ENCODE peak calls at places on chromosomes 1 and 21, in ten cellular contexts. C is nephron progenitor cell; X is IMR-90; D is stimulated activated CD8-positive, alpha-beta memory T cell treated with anti-CD3 and anti-CD28 coated beads, Interleukin-4, amount 100 ng/mL, for 1 hour; E is AG09309; A is suprapubic skin; S is heart right ventricle; H is Calu3; L is cardiac muscle cell; I is COR-L47. Y is an unnamed sample.

GRCh38 chr1:181327796-181328195 is 155.5 kb upstream of the CACNA1E start:
- DNase-seq in C (no peak), X (no peak), D (no peak), E (no peak), A (no peak), S (no peak), H (no peak), L (no peak), I (no peak), Y (no peak)

GRCh38 chr1:22257286-22258275 is 114.7 kb upstream of the WNT4 start:
- DNase-seq in C (no peak), X (no peak), D (no peak), E (no peak), A (no peak), S (no peak), H (no peak), L (no peak), I (peak; percentile 30), Y (no peak)

GRCh38 chr21:25457411-25457810 is 149.9 kb downstream of the MRPL39 start:
- DNase-seq in C (no peak), X (peak; percentile 85), D (no peak), E (no peak), A (no peak), S (no peak), H (no peak), L (peak; percentile 52), I (no peak), Y (peak; percentile 82)

GRCh38 chr1:154969741-154970452 is 650 bp downstream of the SHC1 start:
- DNase-seq in C (no peak), X (no peak), D (no peak), E (no peak), A (no peak), S (no peak), H (no peak), L (no peak), I (no peak), Y (peak; percentile 50)

GRCh38 chr1:201691716-201692115 is 137.2 kb upstream of the IPO9 start:
- DNase-seq in C (no peak), X (no peak), D (no peak), E (no peak), A (no peak), S (no peak), H (no peak), L (no peak), I (no peak), Y (no peak)

GRCh38 chr1:173527151-173527826 is 50.2 kb downstream of the PRDX6 start:
- DNase-seq in C (no peak), X (no peak), D (no peak), E (no peak), A (no peak), S (no peak), H (no peak), L (peak; percentile 81), I (no peak), Y (peak; percentile 48)

GRCh38 chr1:242828199-242828598 is 303.7 kb upstream of the PLD5 start:
- DNase-seq in C (no peak), X (no peak), D (no peak), E (no peak), A (no peak), S (no peak), H (no peak), L (no peak), I (no peak), Y (no peak)

GRCh38 chr1:41955461-41956159 is 36.9 kb upstream of the HIVEP3 start:
- DNase-seq in C (no peak), X (peak; percentile 86), D (no peak), E (peak; percentile 94), A (no peak), S (no peak), H (peak; percentile 68), L (peak; percentile 78), I (no peak), Y (peak; percentile 73)

GRCh38 chr1:93963585-93963984 is 54.4 kb upstream of the GCLM start:
- DNase-seq in C (no peak), X (no peak), D (no peak), E (no peak), A (no peak), S (no peak), H (peak; percentile 47), L (peak; percentile 7), I (no peak), Y (no peak)

GRCh38 chr1:218971166-218971565 is 202.5 kb upstream of the LYPLAL1 start:
- DNase-seq in C (no peak), X (peak; percentile 39), D (no peak), E (no peak), A (no peak), S (no peak), H (no peak), L (peak; percentile 70), I (no peak), Y (no peak)

GRCh38 chr1:106680922-106681321 is 375.6 kb upstream of the PRMT6 start:
- DNase-seq in C (no peak), X (no peak), D (no peak), E (no peak), A (no peak), S (no peak), H (no peak), L (no peak), I (no peak), Y (no peak)

GRCh38 chr1:78019031-78019430 is 14.3 kb downstream of the DNAJB4 start:
- DNase-seq in C (no peak), X (peak; percentile 20), D (no peak), E (no peak), A (no peak), S (no peak), H (no peak), L (no peak), I (no peak), Y (no peak)

GRCh38 chr1:218499021-218499691 is 154.0 kb downstream of the TGFB2 start:
- DNase-seq in C (no peak), X (peak; percentile 79), D (no peak), E (peak; percentile 87), A (no peak), S (no peak), H (no peak), L (peak; percentile 64), I (no peak), Y (peak; percentile 80)

GRCh38 chr1:29196863-29197589 is 15.3 kb upstream of the SRSF4 start:
- DNase-seq in C (no peak), X (peak; percentile 98), D (no peak), E (peak; percentile 83), A (no peak), S (no peak), H (no peak), L (no peak), I (no peak), Y (peak; percentile 84)

GRCh38 chr1:53127546-53127945 is 14.9 kb downstream of the SLC1A7 start:
- DNase-seq in C (no peak), X (peak; percentile 35), D (no peak), E (no peak), A (peak; percentile 49), S (no peak), H (no peak), L (no peak), I (no peak), Y (no peak)

GRCh38 chr21:38597436-38597835 is 99.2 kb upstream of the ERG start:
- DNase-seq in C (no peak), X (no peak), D (no peak), E (no peak), A (no peak), S (no peak), H (no peak), L (no peak), I (no peak), Y (no peak)

GRCh38 chr21:39141502-39141901 is 41.7 kb downstream of the PSMG1 start:
- DNase-seq in C (no peak), X (peak; percentile 73), D (no peak), E (no peak), A (no peak), S (no peak), H (no peak), L (peak; percentile 20), I (peak; percentile 30), Y (peak; percentile 8)

GRCh38 chr1:208047476-208047934 is 136.6 kb upstream of the CD34 start:
- DNase-seq in C (no peak), X (peak; percentile 43), D (no peak), E (no peak), A (no peak), S (peak; percentile 63), H (no peak), L (peak; percentile 75), I (no peak), Y (peak; percentile 66)

GRCh38 chr21:43318841-43319781 is 107.8 kb downstream of the SIK1 start:
- DNase-seq in C (no peak), X (peak; percentile 87), D (no peak), E (no peak), A (no peak), S (peak; percentile 19), H (no peak), L (peak; percentile 56), I (no peak), Y (peak; percentile 68)

GRCh38 chr21:44521928-44522752 is 17.9 kb downstream of the KRTAP10-1 start:
- DNase-seq in C (no peak), X (no peak), D (no peak), E (no peak), A (peak; percentile 78), S (peak; percentile 3), H (no peak), L (no peak), I (no peak), Y (no peak)

GRCh38 chr1:41843378-41843777 is 75.3 kb downstream of the HIVEP3 start:
- DNase-seq in C (no peak), X (peak; percentile 77), D (no peak), E (peak; percentile 67), A (no peak), S (no peak), H (no peak), L (peak; percentile 78), I (no peak), Y (peak; percentile 71)

GRCh38 chr1:150150511-150151021 is 850 bp downstream of the PLEKHO1 start:
- DNase-seq in C (peak; percentile 56), X (no peak), D (no peak), E (no peak), A (peak; percentile 79), S (peak; percentile 41), H (no peak), L (no peak), I (no peak), Y (peak; percentile 62)

GRCh38 chr1:10074855-10075418 is 42.2 kb downstream of the UBE4B start:
- DNase-seq in C (no peak), X (peak; percentile 18), D (no peak), E (no peak), A (no peak), S (no peak), H (no peak), L (peak; percentile 52), I (no peak), Y (peak; percentile 29)

GRCh38 chr1:66933887-66934700 is 9.3 kb downstream of the MIER1 start:
- DNase-seq in C (no peak), X (no peak), D (no peak), E (no peak), A (no peak), S (no peak), H (no peak), L (no peak), I (no peak), Y (peak; percentile 21)

GRCh38 chr1:62325696-62326095 is 6.5 kb upstream of the KANK4 start:
- DNase-seq in C (no peak), X (no peak), D (no peak), E (peak; percentile 87), A (no peak), S (no peak), H (no peak), L (peak; percentile 17), I (no peak), Y (peak; percentile 61)

GRCh38 chr1:11568687-11569086 is 85.5 kb downstream of the FBXO2 start:
- DNase-seq in C (no peak), X (no peak), D (no peak), E (no peak), A (no peak), S (no peak), H (no peak), L (no peak), I (no peak), Y (no peak)

GRCh38 chr1:185595835-185596667 is 138.1 kb upstream of the HMCN1 start:
- DNase-seq in C (peak; percentile 56), X (peak; percentile 56), D (peak; percentile 18), E (no peak), A (no peak), S (no peak), H (peak; percentile 78), L (peak; percentile 59), I (peak; percentile 17), Y (peak; percentile 66)

GRCh38 chr1:76993036-76993435 is 125.8 kb downstream of the ST6GALNAC5 start:
- DNase-seq in C (no peak), X (no peak), D (no peak), E (no peak), A (no peak), S (no peak), H (no peak), L (no peak), I (no peak), Y (no peak)

Y was measured in adipocyte.